ENCODE peak calls at places on chromosomes 4 and X, in nine cellular contexts. P, H, D, A, B, V, Q, M and L are unnamed samples.

GRCh38 chr4:168757500-168757899 is 252.6 kb downstream of the CBR4 start:
- DNase-seq in V (no peak), B (no peak), D (no peak), A (no peak), P (no peak), H (no peak), Q (no peak), M (no peak), L (no peak)

GRCh38 chrX:136652822-136653723 is 5.1 kb downstream of the CD40LG start:
- DNase-seq in M (no peak), D (no peak), P (no peak), Q (no peak), V (no peak), A (no peak), H (no peak), B (no peak), L (no peak)

GRCh38 chr4:165569031-165569430 is 190.2 kb downstream of the CPE start:
- DNase-seq in M (no peak), P (no peak), A (no peak), H (no peak), Q (no peak), B (no peak), D (no peak), V (no peak), L (no peak)

GRCh38 chr4:13849778-13850177 is 222.3 kb upstream of the BOD1L1 start:
- DNase-seq in M (no peak), V (no peak), D (no peak), B (no peak), Q (no peak), P (no peak), A (no peak), H (no peak), L (no peak)

GRCh38 chr4:31275906-31276305 is 555.7 kb downstream of the PCDH7 start:
- DNase-seq in P (no peak), D (no peak), Q (no peak), V (no peak), B (no peak), M (no peak), H (no peak), A (no peak), L (no peak)

GRCh38 chrX:144253356-144253755 is 369.5 kb downstream of the UBE2NL start:
- DNase-seq in M (no peak), D (no peak), A (no peak), Q (no peak), V (no peak), B (no peak), P (no peak), H (no peak), L (no peak)

GRCh38 chrX:112830540-112830939 is 10.1 kb downstream of the AMOT start:
- DNase-seq in Q (no peak), A (no peak), P (no peak), H (no peak), B (no peak), D (peak), V (no peak), M (no peak), L (no peak)

GRCh38 chr4:15958562-15958961 is 4.4 kb downstream of the FGFBP2 start:
- DNase-seq in D (no peak), H (no peak), A (no peak), B (no peak), V (no peak), Q (no peak), M (no peak), P (no peak), L (no peak)

GRCh38 chr4:125781656-125782055 is 466.9 kb downstream of the FAT4 start:
- DNase-seq in A (no peak), V (no peak), P (no peak), B (no peak), D (no peak), H (no peak), M (no peak), Q (no peak), L (no peak)

GRCh38 chrX:7444967-7445366 is 297.0 kb upstream of the PUDP start:
- DNase-seq in A (no peak), D (no peak), P (no peak), B (no peak), V (no peak), M (no peak), H (no peak), Q (no peak), L (no peak)

GRCh38 chr4:145887241-145887964 is 51.2 kb downstream of the ZNF827 start:
- DNase-seq in B (no peak), A (no peak), M (no peak), Q (no peak), D (peak), V (peak), P (peak), H (no peak), L (no peak)

GRCh38 chr4:69489856-69490255 is 5.8 kb downstream of the UGT2B4 start:
- DNase-seq in V (no peak), H (no peak), D (no peak), M (no peak), P (no peak), Q (no peak), B (no peak), A (no peak), L (no peak)

GRCh38 chr4:94507708-94508107 is 56.0 kb downstream of the PDLIM5 start:
- DNase-seq in V (peak), H (no peak), B (peak), P (peak), D (peak), Q (peak), A (no peak), M (no peak), L (no peak)

GRCh38 chr4:73698217-73698616 is 42.2 kb upstream of the CXCL8 start:
- DNase-seq in H (no peak), M (no peak), D (no peak), P (no peak), B (no peak), V (no peak), A (peak), Q (no peak), L (no peak)

GRCh38 chr4:158155656-158156356 is 17.0 kb downstream of the GASK1B start:
- DNase-seq in B (no peak), V (no peak), H (no peak), A (no peak), D (no peak), Q (peak), P (no peak), M (no peak), L (no peak)

GRCh38 chr4:24476209-24476781 is 108.1 kb downstream of the DHX15 start:
- DNase-seq in Q (no peak), V (no peak), P (no peak), A (peak), D (no peak), M (no peak), H (no peak), B (no peak), L (no peak)

GRCh38 chrX:65587616-65588526 is 53.3 kb upstream of the LAS1L start:
- DNase-seq in H (peak), A (no peak), P (peak), B (no peak), V (peak), M (no peak), Q (peak), D (peak), L (peak)

GRCh38 chr4:7988437-7988836 is 48.8 kb upstream of the AFAP1 start:
- DNase-seq in Q (no peak), B (no peak), V (no peak), M (no peak), D (no peak), P (peak), A (no peak), H (no peak), L (no peak)

GRCh38 chrX:12978205-12979010 is 3.5 kb downstream of the TMSB4X start:
- DNase-seq in Q (peak), D (no peak), A (peak), M (peak), P (peak), B (no peak), V (peak), H (peak), L (no peak)

DNA sequence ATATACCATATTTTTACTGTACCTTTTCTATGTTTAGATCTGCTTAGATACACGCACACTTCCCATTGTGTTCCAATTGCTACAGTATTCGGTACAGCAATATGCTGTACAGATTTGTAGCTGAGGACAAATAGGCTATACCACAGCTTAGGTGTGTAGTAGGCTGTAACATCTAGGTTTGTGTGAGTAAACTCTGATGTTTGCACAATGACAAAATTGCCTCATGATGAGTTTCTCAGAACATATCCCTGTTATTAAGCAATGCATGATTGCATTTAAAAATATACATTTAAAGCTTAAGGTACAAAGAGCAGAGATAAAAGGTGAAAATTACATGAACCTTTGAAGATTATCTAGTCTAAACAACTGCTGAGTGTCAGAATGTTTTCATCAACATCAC is 181.7 kb downstream of the ADGRA3 start:
- DNase-seq in M (no peak), A (no peak), H (no peak), D (no peak), P (no peak), B (no peak), V (no peak), Q (no peak), L (no peak)
- H3K4me3 ChIP-seq in M (no peak), A (no peak), H (no peak), D (no peak), P (no peak), B (no peak), V (no peak), Q (no peak), L (no peak)

DNA sequence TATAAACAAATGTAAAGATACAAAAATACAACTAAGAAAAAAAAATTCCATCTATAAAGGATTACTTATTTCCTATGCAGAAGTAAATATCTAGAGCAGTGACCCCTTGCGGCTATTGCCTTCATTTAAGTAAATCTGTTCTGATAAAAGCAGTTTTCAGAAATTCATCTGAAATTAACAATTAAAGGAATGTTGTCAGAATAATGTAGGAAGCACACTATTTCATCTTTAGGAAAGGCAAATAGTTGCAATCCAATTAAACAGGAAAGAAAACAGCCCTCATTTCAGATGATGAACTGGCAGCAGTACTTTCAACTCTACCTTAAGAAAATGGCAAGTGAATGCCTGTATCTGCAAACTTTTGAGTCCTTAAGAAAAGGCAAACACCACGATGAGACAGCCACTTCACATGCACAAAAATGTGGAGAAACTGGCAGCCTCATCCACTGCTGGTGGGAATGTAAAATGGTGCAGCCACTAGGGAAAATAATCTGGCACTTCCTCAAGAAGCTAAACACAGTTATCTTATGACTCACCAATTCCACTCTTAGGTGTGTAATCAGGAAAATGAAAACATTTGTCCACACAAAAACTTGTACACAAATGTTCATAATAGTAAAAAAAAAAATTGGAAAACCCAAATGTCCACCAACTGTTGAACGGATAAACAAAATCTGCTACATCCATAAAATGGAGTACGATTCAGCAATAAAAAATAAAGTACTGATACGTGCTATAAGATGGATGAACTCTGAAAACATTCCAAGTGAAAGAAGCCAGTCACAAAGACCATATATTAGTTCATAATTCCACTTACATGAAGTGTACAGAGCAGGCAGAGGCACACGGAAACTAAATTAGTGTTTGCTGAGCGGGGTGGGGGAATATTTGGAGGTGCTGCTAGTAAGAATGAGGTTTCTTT is 2.0 kb upstream of the THAP9 start:
- DNase-seq in M (no peak), B (no peak), Q (peak), A (no peak), D (no peak), P (peak), H (no peak), V (no peak), L (peak)
- H3K27ac ChIP-seq in M (peak), B (peak), Q (peak), A (no peak), D (peak), P (peak), H (peak), V (peak), L (peak)

DNA sequence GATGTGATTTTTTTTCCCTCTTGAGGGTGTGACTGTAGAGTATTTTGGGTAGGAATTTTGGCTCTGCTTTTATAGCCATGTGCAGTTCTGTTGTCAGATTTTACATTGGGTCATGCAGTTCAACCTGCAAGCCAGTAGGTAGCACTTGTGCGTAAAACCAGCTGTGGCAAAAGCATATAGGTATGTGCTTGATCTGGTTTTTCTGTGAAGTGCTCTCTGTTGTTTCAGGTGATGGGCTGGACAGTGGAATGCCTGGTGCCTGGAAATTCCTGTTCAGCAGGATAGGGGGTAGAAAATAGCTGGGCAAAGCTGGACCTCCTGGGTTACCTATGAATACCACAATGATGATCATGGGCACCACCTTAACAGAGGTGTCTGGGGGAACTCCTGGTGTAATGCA is 584.2 kb upstream of the PCDH10 start:
- DNase-seq in P (no peak), D (no peak), M (no peak), V (no peak), A (no peak), H (no peak), B (no peak), Q (no peak), L (no peak)
- TF ChIP-seq CTCF in P (no peak), D (no peak), M (no peak), V (no peak), A (peak), H (no peak), B (peak), Q (no peak), L (no peak)

DNA sequence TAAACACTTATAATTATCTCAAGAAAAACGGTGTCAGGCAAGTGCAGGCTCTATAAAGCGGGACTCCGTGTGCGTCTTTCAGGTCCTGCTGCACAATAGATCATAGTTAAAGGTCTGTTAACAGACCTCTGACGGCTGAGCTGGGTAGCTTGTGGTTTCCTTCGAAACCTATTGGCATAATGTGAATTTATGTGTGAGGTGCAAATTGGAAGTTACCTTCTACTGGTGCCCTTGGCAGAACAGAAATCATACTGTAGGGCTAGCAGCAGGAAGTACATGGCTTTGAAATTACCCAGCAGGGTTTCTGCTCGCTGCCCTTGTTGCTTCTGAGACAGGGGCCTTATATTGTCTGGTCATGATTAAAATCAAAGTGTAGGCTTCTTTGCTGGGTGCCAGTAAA is 216.4 kb upstream of the HAND2 start:
- DNase-seq in M (no peak), D (no peak), V (no peak), Q (no peak), P (no peak), A (no peak), H (no peak), B (no peak), L (no peak)
- H3K4me3 ChIP-seq in M (no peak), D (no peak), V (no peak), Q (no peak), P (no peak), A (no peak), H (no peak), B (no peak), L (no peak)

DNA sequence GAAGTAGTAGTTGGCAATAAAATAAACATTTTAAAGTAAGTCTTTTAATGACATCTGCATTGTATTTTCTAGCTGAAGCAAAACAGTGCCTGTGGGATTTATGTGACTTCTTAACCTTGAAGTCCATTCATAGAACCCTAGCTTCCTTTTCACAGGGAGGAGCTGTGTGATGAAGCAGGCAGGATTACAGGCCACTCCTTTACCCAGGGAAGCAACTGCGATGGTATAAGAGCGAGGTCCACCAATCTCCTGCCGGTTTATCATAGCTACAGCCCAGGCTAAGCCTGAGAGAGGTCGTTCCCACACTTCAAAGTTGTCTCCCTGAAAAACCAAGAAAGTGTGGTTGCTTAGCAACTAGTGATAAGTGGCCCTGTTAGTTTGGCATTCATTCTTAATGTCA is 7.0 kb downstream of the RPL36A start:
- DNase-seq in H (no peak), D (no peak), P (peak), M (no peak), B (no peak), V (no peak), Q (no peak), A (no peak), L (no peak)
- H3K27ac ChIP-seq in H (no peak), D (no peak), P (peak), M (no peak), B (no peak), V (no peak), Q (no peak), A (no peak), L (no peak)

DNA sequence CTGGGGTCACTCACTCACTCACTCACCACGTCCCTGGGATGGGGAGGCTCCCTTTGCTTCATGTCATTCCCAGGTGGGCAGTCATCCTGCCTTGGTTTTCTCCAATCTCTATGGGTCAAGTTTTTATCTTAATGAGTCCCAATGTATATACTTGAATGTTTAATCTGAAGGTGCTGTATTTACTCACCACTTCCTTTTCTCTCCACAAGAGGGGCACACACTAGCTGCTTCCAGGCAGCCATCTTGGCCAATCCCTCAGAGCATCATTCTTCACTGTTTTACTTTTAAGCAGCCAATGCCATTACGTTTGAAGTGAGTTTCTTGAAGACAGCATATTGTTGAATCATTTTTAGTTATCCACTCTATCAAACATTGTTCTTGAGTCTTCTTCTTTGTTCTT is 153.4 kb upstream of the ARSJ start:
- DNase-seq in B (no peak), P (peak), D (no peak), Q (no peak), A (peak), V (no peak), M (no peak), H (no peak), L (no peak)
- TF ChIP-seq CTCF in B (peak), P (peak), D (no peak), Q (peak), A (peak), V (no peak), M (peak), H (no peak), L (no peak)

DNA sequence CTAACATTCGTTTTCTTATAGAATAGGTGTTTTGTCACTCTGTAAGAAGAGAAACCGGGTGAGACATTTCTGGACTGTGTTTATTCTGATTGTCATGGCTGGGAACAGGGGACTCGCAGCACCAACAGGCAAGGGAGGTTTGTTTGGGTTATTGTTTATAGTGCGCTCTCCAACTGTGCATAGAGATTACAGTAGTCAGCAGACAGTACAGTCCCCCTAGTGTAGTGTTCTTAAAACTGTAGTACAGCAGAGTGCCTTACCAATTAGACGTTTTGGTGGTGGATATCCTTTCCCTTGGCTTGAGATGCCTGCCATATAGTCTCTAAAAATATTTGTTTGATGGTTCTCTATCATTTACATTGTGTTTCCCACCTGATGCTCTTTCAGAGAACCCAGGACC is 782 bp upstream of the RNF150 start:
- DNase-seq in V (no peak), P (no peak), H (no peak), Q (no peak), D (no peak), M (no peak), A (no peak), B (no peak), L (no peak)
- H3K4me3 ChIP-seq in V (no peak), P (no peak), H (no peak), Q (no peak), D (peak), M (no peak), A (no peak), B (no peak), L (no peak)

GRCh38 chr4:184167576-184167975 is 50.1 kb downstream of the ENPP6 start:
- DNase-seq in D (no peak), H (no peak), P (no peak), B (no peak), A (peak), M (no peak), V (no peak), Q (no peak), L (no peak)

GRCh38 chr4:184168406-184169019 is 49.2 kb downstream of the ENPP6 start:
- DNase-seq in B (peak), Q (peak), H (peak), P (peak), A (peak), D (peak), M (no peak), V (peak), L (peak)

GRCh38 chr4:184174571-184175488 is 42.8 kb downstream of the ENPP6 start:
- DNase-seq in D (no peak), A (no peak), V (no peak), M (no peak), P (no peak), B (no peak), H (no peak), Q (no peak), L (no peak)

GRCh38 chr4:184169225-184169867 is 48.3 kb downstream of the ENPP6 start:
- DNase-seq in M (no peak), P (no peak), D (no peak), V (no peak), H (no peak), A (no peak), Q (no peak), B (no peak), L (no peak)

GRCh38 chr4:184170996-184171395 is 46.7 kb downstream of the ENPP6 start:
- DNase-seq in A (peak), Q (no peak), M (no peak), H (no peak), D (no peak), B (no peak), V (no peak), P (peak), L (no peak)
- H3K27ac ChIP-seq in A (no peak), Q (no peak), M (no peak), H (no peak), D (no peak), B (no peak), V (no peak), P (no peak), L (no peak)

GRCh38 chr4:187999406-187999932 is 3.9 kb downstream of the ZFP42 start:
- DNase-seq in P (no peak), H (no peak), B (no peak), A (no peak), D (no peak), Q (no peak), M (no peak), V (no peak), L (no peak)

GRCh38 chr4:187995322-187996207 is at the start of gene ZFP42:
- DNase-seq in D (no peak), P (no peak), B (no peak), V (no peak), Q (peak), A (peak), M (no peak), H (no peak), L (no peak)

GRCh38 chr4:187992971-187993370 is 2.6 kb upstream of the ZFP42 start:
- DNase-seq in Q (no peak), H (no peak), M (no peak), A (no peak), D (no peak), V (no peak), B (no peak), P (no peak), L (no peak)

GRCh38 chr4:187996502-187997177 is 1.1 kb downstream of the ZFP42 start:
- DNase-seq in D (no peak), H (no peak), B (no peak), M (no peak), A (peak), P (no peak), Q (no peak), V (no peak), L (no peak)

GRCh38 chr4:187993827-187994226 is 1.7 kb upstream of the ZFP42 start:
- DNase-seq in H (no peak), Q (no peak), D (no peak), B (peak), P (peak), V (no peak), A (peak), M (no peak), L (no peak)
- TF ChIP-seq CTCF in H (no peak), Q (no peak), D (no peak), B (peak), P (peak), V (no peak), A (peak), M (peak), L (no peak)